ENCODE peak calls at places on chromosomes 13 and 19, in six cellular contexts. J, G, B, V, E and O are unnamed samples.

GRCh38 chr19:10964903-10965302 is 4.1 kb downstream of the SMARCA4 start:
- DNase-seq in E (no peak), J (no peak), V (no peak), G (no peak), B (no peak), O (no peak)

GRCh38 chr13:98105929-98106336 is 37.0 kb upstream of the FARP1 start:
- DNase-seq in E (peak), G (peak), V (no peak), B (peak), J (peak), O (no peak)

GRCh38 chr19:5534787-5535586 is 32.8 kb downstream of the TINCR start:
- DNase-seq in J (peak), G (peak), V (no peak), E (peak), B (no peak), O (no peak)

GRCh38 chr19:934865-935422 is 9.1 kb downstream of the ARID3A start:
- DNase-seq in J (peak), E (peak), G (peak), B (peak), V (no peak), O (peak)

GRCh38 chr13:104875008-104875762 is 1660.3 kb downstream of the EFNB2 start:
- DNase-seq in J (no peak), G (no peak), V (no peak), E (no peak), B (no peak), O (no peak)

GRCh38 chr13:46629811-46630413 is 76.9 kb downstream of the LRCH1 start:
- DNase-seq in G (no peak), J (no peak), B (no peak), E (no peak), V (no peak), O (no peak)

GRCh38 chr19:35292986-35293732 is 1.2 kb downstream of the MAG start:
- DNase-seq in V (no peak), J (no peak), B (no peak), E (no peak), G (no peak), O (no peak)

GRCh38 chr13:33722216-33722900 is 95.6 kb upstream of the RFC3 start:
- DNase-seq in G (peak), J (no peak), E (peak), B (no peak), V (no peak), O (no peak)

GRCh38 chr13:51916419-51916818 is 54.6 kb downstream of the CCDC70 start:
- DNase-seq in J (no peak), B (no peak), V (no peak), G (no peak), E (no peak), O (no peak)

GRCh38 chr19:16359074-16359473 is 34.4 kb downstream of the KLF2 start:
- DNase-seq in V (no peak), J (no peak), E (no peak), G (no peak), B (peak), O (no peak)

GRCh38 chr13:39587939-39588338 is 15.1 kb downstream of the LHFPL6 start:
- DNase-seq in V (no peak), J (no peak), B (no peak), G (no peak), E (no peak), O (no peak)

GRCh38 chr19:35295792-35296462 is 4.0 kb downstream of the MAG start:
- DNase-seq in G (no peak), B (no peak), V (peak), E (no peak), J (no peak), O (no peak)

GRCh38 chr19:14054721-14055120 is 7.2 kb downstream of the PALM3 start:
- DNase-seq in J (no peak), G (no peak), V (peak), B (no peak), E (no peak), O (no peak)

GRCh38 chr19:53896682-53897081 is 12.4 kb upstream of the CACNG7 start:
- DNase-seq in E (no peak), V (no peak), B (no peak), J (no peak), G (no peak), O (no peak)

GRCh38 chr19:58330458-58330857 is 3.7 kb downstream of the ZSCAN22 start:
- DNase-seq in B (no peak), G (peak), J (peak), V (no peak), E (peak), O (peak)

GRCh38 chr13:112345826-112346172 is 30.4 kb upstream of the SPACA7 start:
- DNase-seq in J (no peak), G (no peak), B (no peak), V (no peak), E (no peak), O (no peak)

GRCh38 chr19:13132471-13133166 is 14.6 kb downstream of the NACC1 start:
- DNase-seq in V (no peak), B (no peak), G (peak), J (peak), E (peak), O (no peak)

GRCh38 chr13:102693250-102693649 is 1.6 kb downstream of the METTL21C start:
- DNase-seq in B (no peak), G (no peak), V (no peak), E (no peak), J (no peak), O (no peak)

GRCh38 chr19:681638-682037 is 5.4 kb downstream of the FSTL3 start:
- DNase-seq in G (no peak), J (no peak), B (no peak), V (no peak), E (no peak), O (no peak)

GRCh38 chr13:46552302-46552680 is 679 bp upstream of the LRCH1 start:
- DNase-seq in J (no peak), G (no peak), B (no peak), V (no peak), E (no peak), O (no peak)

GRCh38 chr19:6660930-6661329 is 9.0 kb downstream of the TNFSF14 start:
- DNase-seq in V (no peak), E (no peak), B (no peak), G (no peak), J (no peak), O (no peak)

GRCh38 chr13:89363144-89363543 is 1692.0 kb downstream of the SLITRK5 start:
- DNase-seq in J (no peak), B (no peak), V (no peak), E (no peak), G (no peak), O (no peak)

GRCh38 chr13:113887700-113888201 is 23.9 kb upstream of the GAS6 start:
- DNase-seq in G (no peak), B (no peak), V (no peak), J (no peak), E (peak), O (no peak)

GRCh38 chr19:49489601-49490167 is 2.3 kb downstream of the RPL13A start:
- DNase-seq in V (no peak), G (no peak), B (no peak), J (no peak), E (no peak), O (no peak)

GRCh38 chr13:24284876-24285275 is 24.5 kb upstream of the C1QTNF9 start:
- DNase-seq in B (no peak), G (no peak), E (no peak), V (no peak), J (no peak), O (no peak)

GRCh38 chr13:113129921-113130750 is 7.5 kb downstream of the F10 start:
- DNase-seq in J (no peak), G (no peak), V (no peak), E (peak), B (no peak), O (no peak)

GRCh38 chr19:1449467-1450442 is at the start of gene APC2:
- DNase-seq in B (no peak), J (no peak), G (peak), E (peak), V (peak), O (no peak)

GRCh38 chr19:57552432-57552831 is 7.2 kb downstream of the ZNF550 start:
- DNase-seq in V (no peak), E (no peak), J (no peak), G (no peak), B (no peak), O (no peak)

GRCh38 chr19:4606921-4607678 is 32.2 kb upstream of the TNFAIP8L1 start:
- DNase-seq in E (no peak), V (no peak), B (no peak), J (no peak), G (no peak), O (no peak)

GRCh38 chr19:58546131-58546530 is 2.3 kb downstream of the TRIM28 start:
- DNase-seq in V (no peak), G (no peak), J (no peak), B (no peak), E (no peak), O (no peak)

GRCh38 chr13:18943273-18943672 is 238.4 kb downstream of the TUBA3C start:
- DNase-seq in J (no peak), E (no peak), B (no peak), V (no peak), G (no peak), O (no peak)

GRCh38 chr13:97568850-97569249 is 134.9 kb downstream of the RAP2A start:
- DNase-seq in V (no peak), G (no peak), E (no peak), B (peak), J (peak), O (no peak)

GRCh38 chr13:79056706-79057105 is 349.3 kb downstream of the RBM26 start:
- DNase-seq in B (no peak), G (no peak), J (peak), V (no peak), E (no peak), O (no peak)
- TF ChIP-seq CTCF in B (no peak), G (no peak), J (peak), V (no peak), E (no peak), O (no peak)

DNA sequence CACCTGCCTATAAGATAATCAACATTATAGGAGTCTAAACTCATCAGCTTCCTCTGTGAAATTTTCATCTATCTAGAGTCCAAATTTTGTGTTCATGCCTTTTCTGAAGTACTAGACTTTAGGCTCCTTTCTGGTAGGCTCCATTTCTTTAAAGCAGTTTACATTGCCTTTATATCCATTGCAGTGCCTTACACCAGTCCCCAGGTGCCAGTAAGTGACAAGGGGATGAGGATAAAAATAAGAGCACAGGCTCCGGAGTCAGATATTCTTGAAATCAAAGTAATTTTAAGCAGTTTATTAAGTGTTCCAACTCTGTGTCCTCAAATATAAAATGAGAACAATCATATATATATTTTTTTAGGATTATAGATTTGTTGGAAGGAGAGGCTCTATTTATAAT is 10.6 kb upstream of the CYSLTR2 start:
- DNase-seq in G (no peak), J (no peak), E (no peak), B (no peak), V (no peak), O (no peak)
- TF ChIP-seq CTCF in G (no peak), J (no peak), E (no peak), B (no peak), V (no peak), O (no peak)

GRCh38 chr13:32587014-32587773 is 942 bp downstream of the PDS5B start:
- DNase-seq in V (peak), G (peak), J (peak), E (peak), B (peak), O (peak)
- TF ChIP-seq CTCF in V (no peak), G (no peak), J (no peak), E (peak), B (no peak), O (peak)

GRCh38 chr13:74009100-74009668 is 125.0 kb downstream of the KLF12 start:
- DNase-seq in V (no peak), B (no peak), G (no peak), J (no peak), E (no peak), O (no peak)

GRCh38 chr13:74017301-74018092 is 116.7 kb downstream of the KLF12 start:
- DNase-seq in E (no peak), B (no peak), J (no peak), V (no peak), G (no peak), O (no peak)

GRCh38 chr13:74015137-74015536 is 119.1 kb downstream of the KLF12 start:
- DNase-seq in J (peak), V (no peak), G (peak), B (no peak), E (peak), O (peak)
- TF ChIP-seq CTCF in J (peak), V (no peak), G (peak), B (no peak), E (peak), O (peak)

GRCh38 chr19:45959517-45960025 is 14.1 kb downstream of the NOVA2 start:
- DNase-seq in E (no peak), V (no peak), B (no peak), G (no peak), J (no peak), O (no peak)

GRCh38 chr19:45958763-45959516 is 14.7 kb downstream of the NOVA2 start:
- DNase-seq in E (no peak), V (no peak), B (no peak), G (no peak), J (peak), O (no peak)

GRCh38 chr19:45958320-45958719 is 15.3 kb downstream of the NOVA2 start:
- DNase-seq in V (no peak), G (no peak), E (no peak), B (no peak), J (no peak), O (no peak)

GRCh38 chr19:45962021-45962420 is 11.6 kb downstream of the NOVA2 start:
- DNase-seq in E (no peak), V (no peak), G (no peak), J (no peak), B (no peak), O (no peak)

GRCh38 chr19:45960595-45961235 is 12.9 kb downstream of the NOVA2 start:
- DNase-seq in J (no peak), V (no peak), E (no peak), G (no peak), B (no peak), O (peak)
- TF ChIP-seq CTCF in J (peak), V (no peak), E (no peak), G (no peak), B (no peak), O (no peak)

GRCh38 chr19:39211731-39212376 is 7.8 kb upstream of the SYCN start:
- DNase-seq in V (no peak), J (no peak), B (no peak), G (no peak), E (no peak), O (peak)
- TF ChIP-seq CTCF in V (no peak), J (no peak), B (no peak), G (no peak), E (no peak), O (no peak)

GRCh38 chr13:64470751-64471150 is 2759.4 kb downstream of the PCDH9 start:
- DNase-seq in V (no peak), J (no peak), E (no peak), G (no peak), B (no peak), O (no peak)

DNA sequence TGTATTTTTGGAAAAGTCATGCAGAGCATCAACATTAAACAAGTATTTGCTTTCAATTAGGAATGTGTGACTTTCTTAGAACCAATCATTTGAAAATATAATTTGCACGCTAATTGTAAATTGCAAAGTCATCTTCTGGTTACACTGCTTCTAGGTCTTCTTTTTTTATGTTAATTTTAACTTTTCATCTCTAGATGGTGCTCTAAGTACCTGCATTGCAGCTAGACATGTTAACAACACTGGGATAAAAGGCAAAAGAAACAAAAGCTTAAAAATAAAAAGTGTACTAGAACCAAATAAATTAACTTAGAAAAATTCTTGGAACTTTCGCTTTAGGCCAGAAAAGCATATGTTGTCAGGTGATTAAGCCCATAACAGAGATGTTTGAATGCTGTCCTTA is 2758.2 kb downstream of the PCDH9 start:
- DNase-seq in E (peak), G (peak), V (no peak), J (peak), B (no peak), O (peak)
- TF ChIP-seq CTCF in E (peak), G (peak), V (no peak), J (peak), B (no peak), O (peak)

GRCh38 chr19:18208098-18208951 is 4.5 kb upstream of the RAB3A start:
- DNase-seq in V (peak), E (peak), B (no peak), G (peak), J (peak), O (peak)
- TF ChIP-seq CTCF in V (peak), E (peak), B (no peak), G (peak), J (peak), O (peak)

GRCh38 chr13:107681611-107682010 is 533.7 kb downstream of the LIG4 start:
- DNase-seq in B (no peak), G (no peak), J (no peak), V (no peak), E (no peak), O (no peak)

GRCh38 chr13:107680115-107680514 is 535.2 kb downstream of the LIG4 start:
- DNase-seq in J (peak), V (no peak), B (no peak), G (peak), E (peak), O (peak)

GRCh38 chr13:107675847-107676550 is 539.3 kb downstream of the LIG4 start:
- DNase-seq in V (no peak), J (no peak), E (no peak), B (no peak), G (no peak), O (no peak)

GRCh38 chr13:107678075-107678689 is 537.2 kb downstream of the LIG4 start:
- DNase-seq in E (peak), V (no peak), J (peak), G (peak), B (no peak), O (peak)
- TF ChIP-seq CTCF in E (peak), V (no peak), J (peak), G (peak), B (no peak), O (no peak)